ENCODE peak calls at places on chromosomes 7 and 10, in four cellular contexts. E, A, L and P are unnamed samples.

GRCh38 chr7:133484135-133484534 is 231.3 kb downstream of the EXOC4 start:
- DNase-seq in E (peak; percentile 26), A (no peak), L (no peak), P (no peak)

GRCh38 chr7:34160261-34160752 is 255.0 kb downstream of the BMPER start:
- DNase-seq in E (no peak), A (no peak), L (no peak), P (no peak)

GRCh38 chr10:15703167-15703880 is 16.4 kb downstream of the ITGA8 start:
- DNase-seq in E (no peak), A (no peak), L (no peak), P (no peak)

GRCh38 chr10:17001961-17002749 is 127.5 kb downstream of the CUBN start:
- DNase-seq in E (no peak), A (no peak), L (no peak), P (no peak)

GRCh38 chr10:84360634-84361365 is 32.4 kb downstream of the CCSER2 start:
- DNase-seq in E (no peak), A (no peak), L (no peak), P (no peak)

GRCh38 chr10:3090388-3090787 is 23.0 kb downstream of the PFKP start:
- DNase-seq in E (no peak), A (no peak), L (no peak), P (no peak)

GRCh38 chr10:7171825-7172224 is 239.0 kb downstream of the SFMBT2 start:
- DNase-seq in E (no peak), A (no peak), L (no peak), P (no peak)

GRCh38 chr7:29281782-29282541 is 87.4 kb downstream of the CHN2 start:
- DNase-seq in E (no peak), A (no peak), L (peak; percentile 27), P (peak; percentile 57)

GRCh38 chr7:142231716-142232115 is 26.1 kb downstream of the PRSS58 start:
- DNase-seq in E (no peak), A (no peak), L (no peak), P (no peak)

GRCh38 chr10:80509403-80510161 is 28.1 kb upstream of the SH2D4B start:
- DNase-seq in E (no peak), A (no peak), L (no peak), P (no peak)

GRCh38 chr7:141645188-141645587 is 56.8 kb downstream of the DENND11 start:
- DNase-seq in E (no peak), A (no peak), L (no peak), P (no peak)

GRCh38 chr10:43211030-43211429 is 55.8 kb downstream of the RASGEF1A start:
- DNase-seq in E (no peak), A (no peak), L (no peak), P (no peak)

GRCh38 chr10:93749218-93749799 is 8.4 kb upstream of the LGI1 start:
- DNase-seq in E (no peak), A (no peak), L (no peak), P (no peak)

GRCh38 chr10:87054373-87055295 is 34.5 kb downstream of the FAM25A start:
- DNase-seq in E (no peak), A (no peak), L (no peak), P (no peak)

GRCh38 chr10:28859791-28860190 is 182.5 kb downstream of the BAMBI start:
- DNase-seq in E (no peak), A (no peak), L (no peak), P (no peak)

GRCh38 chr7:150564045-150564444 is 3.1 kb upstream of the GIMAP4 start:
- DNase-seq in E (no peak), A (no peak), L (no peak), P (no peak)

GRCh38 chr10:5478694-5479305 is 20.6 kb downstream of the CALML5 start:
- DNase-seq in E (no peak), A (no peak), L (no peak), P (no peak)

GRCh38 chr10:131127610-131128009 is 183.9 kb downstream of the TCERG1L start:
- DNase-seq in E (no peak), A (no peak), L (no peak), P (no peak)

GRCh38 chr7:46126901-46127300 is 205.8 kb upstream of the IGFBP3 start:
- DNase-seq in E (no peak), A (no peak), L (no peak), P (no peak)

GRCh38 chr7:11985376-11985775 is 153.4 kb upstream of the THSD7A start:
- DNase-seq in E (no peak), A (no peak), L (no peak), P (no peak)

GRCh38 chr10:64320448-64320847 is 799.2 kb downstream of the REEP3 start:
- DNase-seq in E (no peak), A (no peak), L (no peak), P (no peak)

GRCh38 chr7:26189000-26189539 is 11.5 kb downstream of the HNRNPA2B1 start:
- DNase-seq in E (no peak), A (no peak), L (no peak), P (no peak)

GRCh38 chr10:118955531-118956252 is 73.8 kb upstream of the NANOS1 start:
- DNase-seq in E (no peak), A (no peak), L (no peak), P (no peak)

GRCh38 chr10:108404155-108404554 is 1239.6 kb upstream of the SORCS1 start:
- DNase-seq in E (no peak), A (no peak), L (no peak), P (no peak)

GRCh38 chr10:3740157-3740871 is 44.7 kb downstream of the KLF6 start:
- DNase-seq in E (no peak), A (no peak), L (no peak), P (no peak)

GRCh38 chr10:130392031-130392430 is 255.8 kb downstream of the GLRX3 start:
- DNase-seq in E (no peak), A (no peak), L (no peak), P (no peak)

GRCh38 chr10:15780353-15781135 is 60.8 kb upstream of the ITGA8 start:
- DNase-seq in E (no peak), A (no peak), L (no peak), P (no peak)

GRCh38 chr10:117980216-117980615 is 66.5 kb downstream of the RAB11FIP2 start:
- DNase-seq in E (no peak), A (no peak), L (no peak), P (no peak)

GRCh38 chr7:7642081-7642480 is 1.5 kb downstream of the UMAD1 start:
- DNase-seq in E (no peak), A (no peak), L (no peak), P (no peak)

GRCh38 chr10:7317799-7318446 is 92.9 kb downstream of the SFMBT2 start:
- DNase-seq in E (no peak), A (peak; percentile 42), L (no peak), P (no peak)

GRCh38 chr10:13990918-13991317 is 339.8 kb downstream of the FRMD4A start:
- DNase-seq in E (no peak), A (no peak), L (no peak), P (no peak)

GRCh38 chr7:44176486-44176885 is 12.8 kb downstream of the GCK start:
- DNase-seq in E (no peak), A (no peak), L (no peak), P (no peak)

GRCh38 chr10:133379801-133380666 is 972 bp downstream of the PAOX start:
- DNase-seq in E (no peak), A (no peak), L (no peak), P (no peak)